ENCODE peak calls at places on chromosomes 12 and 14, in six cellular contexts. One of them, this sample, is unnamed.

GRCh38 chr12:28884861-28885260 is 264.2 kb upstream of the FAR2 start:
- DNase-seq in CD8-positive, alpha-beta T cell: no peak
- DNase-seq in neural crest cell: no peak
- DNase-seq in SK-N-SH: peak
- DNase-seq in omental fat pad: no peak
- DNase-seq in CD4-positive, alpha-beta T cell: no peak
- DNase-seq in this sample: no peak

GRCh38 chr12:111099186-111099585 is 178.8 kb upstream of the MYL2 start:
- DNase-seq in CD8-positive, alpha-beta T cell: no peak
- DNase-seq in neural crest cell: no peak
- DNase-seq in SK-N-SH: no peak
- DNase-seq in omental fat pad: no peak
- DNase-seq in CD4-positive, alpha-beta T cell: no peak
- DNase-seq in this sample: no peak

GRCh38 chr14:87186745-87187144 is 806.2 kb downstream of the GALC start:
- DNase-seq in CD8-positive, alpha-beta T cell: no peak
- DNase-seq in neural crest cell: no peak
- DNase-seq in SK-N-SH: no peak
- DNase-seq in omental fat pad: no peak
- DNase-seq in CD4-positive, alpha-beta T cell: no peak
- DNase-seq in this sample: no peak

GRCh38 chr12:54206807-54207206 is 18.0 kb upstream of the SMUG1 start:
- DNase-seq in CD8-positive, alpha-beta T cell: no peak
- DNase-seq in neural crest cell: no peak
- DNase-seq in SK-N-SH: no peak
- DNase-seq in omental fat pad: no peak
- DNase-seq in CD4-positive, alpha-beta T cell: no peak
- DNase-seq in this sample: no peak

GRCh38 chr12:69901141-69901900 is 76.3 kb downstream of the MYRFL start:
- DNase-seq in CD8-positive, alpha-beta T cell: no peak
- DNase-seq in neural crest cell: no peak
- DNase-seq in SK-N-SH: no peak
- DNase-seq in omental fat pad: no peak
- DNase-seq in CD4-positive, alpha-beta T cell: no peak
- DNase-seq in this sample: no peak

GRCh38 chr12:48954781-48955501 is 2.3 kb downstream of the ARF3 start:
- DNase-seq in CD8-positive, alpha-beta T cell: no peak
- DNase-seq in neural crest cell: no peak
- DNase-seq in SK-N-SH: no peak
- DNase-seq in omental fat pad: no peak
- DNase-seq in CD4-positive, alpha-beta T cell: no peak
- DNase-seq in this sample: no peak

GRCh38 chr12:526089-526488 is 66.3 kb downstream of the B4GALNT3 start:
- DNase-seq in CD8-positive, alpha-beta T cell: no peak
- DNase-seq in neural crest cell: no peak
- DNase-seq in SK-N-SH: no peak
- DNase-seq in omental fat pad: no peak
- DNase-seq in CD4-positive, alpha-beta T cell: no peak
- DNase-seq in this sample: no peak

GRCh38 chr12:100986595-100987547 is 192.3 kb downstream of the ANO4 start:
- DNase-seq in CD8-positive, alpha-beta T cell: no peak
- DNase-seq in neural crest cell: no peak
- DNase-seq in SK-N-SH: no peak
- DNase-seq in omental fat pad: no peak
- DNase-seq in CD4-positive, alpha-beta T cell: no peak
- DNase-seq in this sample: no peak

GRCh38 chr12:128586630-128587029 is 237.1 kb downstream of the SLC15A4 start:
- DNase-seq in CD8-positive, alpha-beta T cell: no peak
- DNase-seq in neural crest cell: no peak
- DNase-seq in SK-N-SH: no peak
- DNase-seq in omental fat pad: no peak
- DNase-seq in CD4-positive, alpha-beta T cell: no peak
- DNase-seq in this sample: no peak

GRCh38 chr12:32542550-32543229 is 136.4 kb upstream of the DNM1L start:
- DNase-seq in CD8-positive, alpha-beta T cell: no peak
- DNase-seq in neural crest cell: no peak
- DNase-seq in SK-N-SH: no peak
- DNase-seq in omental fat pad: no peak
- DNase-seq in CD4-positive, alpha-beta T cell: no peak
- DNase-seq in this sample: no peak

GRCh38 chr14:53055003-53055402 is 98.1 kb downstream of the DDHD1 start:
- DNase-seq in CD8-positive, alpha-beta T cell: no peak
- DNase-seq in neural crest cell: no peak
- DNase-seq in SK-N-SH: peak
- DNase-seq in omental fat pad: no peak
- DNase-seq in CD4-positive, alpha-beta T cell: no peak
- DNase-seq in this sample: peak

GRCh38 chr14:94355191-94355794 is 32.2 kb upstream of the SERPINA6 start:
- DNase-seq in CD8-positive, alpha-beta T cell: no peak
- DNase-seq in neural crest cell: peak
- DNase-seq in SK-N-SH: no peak
- DNase-seq in omental fat pad: no peak
- DNase-seq in CD4-positive, alpha-beta T cell: no peak
- DNase-seq in this sample: peak
- TF ChIP-seq CTCF in CD8-positive, alpha-beta T cell: no peak
- TF ChIP-seq CTCF in neural crest cell: peak
- TF ChIP-seq CTCF in SK-N-SH: peak
- TF ChIP-seq CTCF in omental fat pad: no peak
- TF ChIP-seq CTCF in CD4-positive, alpha-beta T cell: no peak
- TF ChIP-seq CTCF in this sample: peak

DNA sequence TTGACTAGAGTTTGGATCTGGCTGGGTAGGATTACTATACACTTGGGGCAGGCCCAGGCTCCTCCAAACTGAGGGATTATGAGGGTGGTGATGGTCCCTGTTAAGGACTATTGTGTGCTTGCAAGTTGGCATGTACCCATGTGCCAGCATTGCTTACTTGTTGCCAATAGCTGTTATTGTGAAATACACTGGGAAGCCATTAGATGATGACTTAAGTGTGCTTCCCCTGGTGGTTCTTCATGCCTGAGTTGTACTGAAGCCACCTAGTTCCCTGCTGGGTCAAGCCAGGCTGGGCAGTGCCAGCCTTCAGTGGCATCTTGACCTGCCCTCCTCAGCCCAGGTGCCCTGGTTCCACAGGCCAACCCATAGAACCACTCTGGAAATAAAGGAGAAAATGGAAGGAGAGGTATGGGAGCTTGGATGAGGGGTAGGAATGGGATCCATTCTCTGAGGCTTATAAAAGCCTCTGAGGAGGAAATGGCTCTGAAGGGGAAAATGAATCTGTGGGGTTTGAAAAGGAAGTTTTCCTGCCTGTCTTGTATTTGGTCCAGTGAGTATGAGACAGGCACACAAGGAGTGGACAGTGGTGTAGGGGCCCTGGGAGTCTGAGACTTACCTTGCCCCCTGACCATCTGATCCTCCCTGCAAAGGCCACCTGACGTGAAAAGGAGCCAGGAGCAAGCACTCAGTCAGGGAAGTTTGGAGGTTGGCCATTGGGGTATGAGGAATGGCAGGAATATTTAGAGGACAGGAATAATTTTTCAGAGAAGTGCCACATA is 724 bp downstream of the LTB4R start:
- DNase-seq in CD8-positive, alpha-beta T cell: no peak
- DNase-seq in neural crest cell: no peak
- DNase-seq in SK-N-SH: no peak
- DNase-seq in omental fat pad: no peak
- DNase-seq in CD4-positive, alpha-beta T cell: no peak
- DNase-seq in this sample: no peak
- TF ChIP-seq CTCF in CD8-positive, alpha-beta T cell: no peak
- TF ChIP-seq CTCF in neural crest cell: no peak
- TF ChIP-seq CTCF in SK-N-SH: no peak
- TF ChIP-seq CTCF in omental fat pad: no peak
- TF ChIP-seq CTCF in CD4-positive, alpha-beta T cell: no peak
- TF ChIP-seq CTCF in this sample: no peak

GRCh38 chr12:114732426-114733030 is 48.6 kb upstream of the TBX3 start:
- DNase-seq in CD8-positive, alpha-beta T cell: no peak
- DNase-seq in neural crest cell: no peak
- DNase-seq in SK-N-SH: peak
- DNase-seq in omental fat pad: no peak
- DNase-seq in CD4-positive, alpha-beta T cell: no peak
- DNase-seq in this sample: no peak
- TF ChIP-seq CTCF in CD8-positive, alpha-beta T cell: no peak
- TF ChIP-seq CTCF in neural crest cell: no peak
- TF ChIP-seq CTCF in SK-N-SH: no peak
- TF ChIP-seq CTCF in omental fat pad: no peak
- TF ChIP-seq CTCF in CD4-positive, alpha-beta T cell: no peak
- TF ChIP-seq CTCF in this sample: no peak

GRCh38 chr14:22885975-22886374 is 3.0 kb downstream of the REM2 start:
- DNase-seq in CD8-positive, alpha-beta T cell: no peak
- DNase-seq in neural crest cell: no peak
- DNase-seq in SK-N-SH: no peak
- DNase-seq in omental fat pad: no peak
- DNase-seq in CD4-positive, alpha-beta T cell: no peak
- DNase-seq in this sample: no peak
- TF ChIP-seq CTCF in CD8-positive, alpha-beta T cell: no peak
- TF ChIP-seq CTCF in neural crest cell: no peak
- TF ChIP-seq CTCF in SK-N-SH: no peak
- TF ChIP-seq CTCF in omental fat pad: no peak
- TF ChIP-seq CTCF in CD4-positive, alpha-beta T cell: no peak
- TF ChIP-seq CTCF in this sample: no peak

DNA sequence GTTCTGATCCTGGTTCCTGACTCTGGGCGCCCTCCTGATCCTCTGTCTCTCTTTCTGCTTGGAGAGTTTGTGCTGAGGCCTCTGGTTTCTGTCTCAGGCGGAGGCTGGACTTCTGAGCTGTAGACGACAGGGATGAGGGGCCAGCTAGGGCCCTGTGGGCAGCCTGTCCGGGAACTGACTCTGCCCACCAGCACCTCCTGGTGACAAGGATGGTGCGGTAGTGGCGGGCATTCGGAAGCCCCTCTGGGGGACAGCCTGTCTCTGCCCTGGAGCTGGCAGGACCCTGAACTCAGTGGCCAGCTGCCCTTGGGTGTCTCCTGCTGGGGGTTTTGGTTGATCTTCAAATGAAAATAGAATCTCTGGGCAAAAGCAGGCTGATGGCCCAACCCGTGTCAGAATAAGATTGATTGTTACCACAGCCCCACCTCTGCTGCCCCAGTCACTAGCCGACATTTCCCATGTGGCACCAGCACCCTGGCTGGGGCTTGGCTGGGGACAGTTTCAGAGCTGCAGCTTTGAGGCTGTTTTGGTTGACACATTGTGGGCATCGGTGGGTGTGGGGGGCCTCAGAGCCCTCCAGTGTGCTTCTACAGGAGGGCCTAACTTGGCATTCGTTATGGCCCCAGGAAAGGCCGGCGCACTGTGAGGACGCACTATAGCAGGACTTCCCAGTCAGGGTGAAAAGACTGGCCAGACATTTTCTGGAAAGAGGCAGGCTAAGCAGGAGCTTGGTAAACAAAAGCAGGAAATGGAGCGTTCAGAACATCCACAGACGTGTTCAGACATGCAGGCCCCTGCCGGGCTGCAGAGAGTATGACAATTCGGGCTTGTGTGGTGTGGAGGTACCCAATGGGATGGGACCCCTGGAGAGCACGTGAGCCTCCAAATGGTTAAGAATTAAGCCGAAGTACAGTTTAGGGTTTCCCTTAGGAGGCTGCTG is 16.1 kb downstream of the KRT80 start:
- DNase-seq in CD8-positive, alpha-beta T cell: no peak
- DNase-seq in neural crest cell: no peak
- DNase-seq in SK-N-SH: peak
- DNase-seq in omental fat pad: no peak
- DNase-seq in CD4-positive, alpha-beta T cell: no peak
- DNase-seq in this sample: no peak
- TF ChIP-seq CTCF in CD8-positive, alpha-beta T cell: no peak
- TF ChIP-seq CTCF in neural crest cell: peak
- TF ChIP-seq CTCF in SK-N-SH: no peak
- TF ChIP-seq CTCF in omental fat pad: no peak
- TF ChIP-seq CTCF in CD4-positive, alpha-beta T cell: no peak
- TF ChIP-seq CTCF in this sample: no peak

GRCh38 chr12:24955853-24956252 is 7.0 kb upstream of the BCAT1 start:
- DNase-seq in CD8-positive, alpha-beta T cell: no peak
- DNase-seq in neural crest cell: no peak
- DNase-seq in SK-N-SH: no peak
- DNase-seq in omental fat pad: no peak
- DNase-seq in CD4-positive, alpha-beta T cell: no peak
- DNase-seq in this sample: no peak

GRCh38 chr12:24952389-24952788 is 3.5 kb upstream of the BCAT1 start:
- DNase-seq in CD8-positive, alpha-beta T cell: no peak
- DNase-seq in neural crest cell: no peak
- DNase-seq in SK-N-SH: no peak
- DNase-seq in omental fat pad: no peak
- DNase-seq in CD4-positive, alpha-beta T cell: no peak
- DNase-seq in this sample: no peak

GRCh38 chr12:24960222-24960855 is 11.4 kb upstream of the BCAT1 start:
- DNase-seq in CD8-positive, alpha-beta T cell: no peak
- DNase-seq in neural crest cell: peak
- DNase-seq in SK-N-SH: no peak
- DNase-seq in omental fat pad: no peak
- DNase-seq in CD4-positive, alpha-beta T cell: no peak
- DNase-seq in this sample: no peak

GRCh38 chr12:24954261-24954660 is 5.4 kb upstream of the BCAT1 start:
- DNase-seq in CD8-positive, alpha-beta T cell: no peak
- DNase-seq in neural crest cell: no peak
- DNase-seq in SK-N-SH: peak
- DNase-seq in omental fat pad: no peak
- DNase-seq in CD4-positive, alpha-beta T cell: no peak
- DNase-seq in this sample: no peak

DNA sequence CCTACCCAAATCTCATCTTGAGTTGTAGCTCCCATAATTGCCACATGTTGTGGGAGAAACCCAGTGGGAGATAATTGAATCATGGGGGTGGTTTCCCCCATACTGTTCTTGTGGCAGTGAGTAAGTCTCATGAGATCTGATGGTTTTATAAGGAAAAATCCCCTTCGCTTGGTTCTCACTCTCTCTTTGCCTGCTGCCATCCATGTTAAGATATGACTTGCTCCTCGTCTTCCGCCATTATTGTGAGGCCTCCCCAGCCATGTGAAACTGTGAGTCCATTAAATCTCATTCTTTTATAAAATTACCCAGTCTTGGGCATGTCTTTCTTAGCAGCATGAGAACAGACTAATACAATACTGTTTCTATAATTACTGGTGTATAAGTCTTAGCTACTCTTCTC is 6.5 kb upstream of the BCAT1 start:
- DNase-seq in CD8-positive, alpha-beta T cell: no peak
- DNase-seq in neural crest cell: no peak
- DNase-seq in SK-N-SH: no peak
- DNase-seq in omental fat pad: no peak
- DNase-seq in CD4-positive, alpha-beta T cell: no peak
- DNase-seq in this sample: no peak
- TF ChIP-seq CTCF in CD8-positive, alpha-beta T cell: no peak
- TF ChIP-seq CTCF in neural crest cell: no peak
- TF ChIP-seq CTCF in SK-N-SH: no peak
- TF ChIP-seq CTCF in omental fat pad: no peak
- TF ChIP-seq CTCF in CD4-positive, alpha-beta T cell: no peak
- TF ChIP-seq CTCF in this sample: no peak

GRCh38 chr14:24207104-24207543 is 1.6 kb downstream of the TSSK4 start:
- DNase-seq in CD8-positive, alpha-beta T cell: peak
- DNase-seq in neural crest cell: no peak
- DNase-seq in SK-N-SH: no peak
- DNase-seq in omental fat pad: no peak
- DNase-seq in CD4-positive, alpha-beta T cell: no peak
- DNase-seq in this sample: no peak

GRCh38 chr14:24212924-24213865 is at the start of gene CHMP4A:
- DNase-seq in CD8-positive, alpha-beta T cell: peak
- DNase-seq in neural crest cell: peak
- DNase-seq in SK-N-SH: peak
- DNase-seq in omental fat pad: peak
- DNase-seq in CD4-positive, alpha-beta T cell: peak
- DNase-seq in this sample: peak

GRCh38 chr14:24207625-24208024 is 2.1 kb downstream of the TSSK4 start:
- DNase-seq in CD8-positive, alpha-beta T cell: no peak
- DNase-seq in neural crest cell: no peak
- DNase-seq in SK-N-SH: no peak
- DNase-seq in omental fat pad: no peak
- DNase-seq in CD4-positive, alpha-beta T cell: no peak
- DNase-seq in this sample: no peak

GRCh38 chr14:24213866-24214652 is 771 bp upstream of the CHMP4A start:
- DNase-seq in CD8-positive, alpha-beta T cell: no peak
- DNase-seq in neural crest cell: no peak
- DNase-seq in SK-N-SH: no peak
- DNase-seq in omental fat pad: no peak
- DNase-seq in CD4-positive, alpha-beta T cell: no peak
- DNase-seq in this sample: no peak

GRCh38 chr14:24211311-24211710 is 2.0 kb downstream of the CHMP4A start:
- DNase-seq in CD8-positive, alpha-beta T cell: no peak
- DNase-seq in neural crest cell: no peak
- DNase-seq in SK-N-SH: no peak
- DNase-seq in omental fat pad: no peak
- DNase-seq in CD4-positive, alpha-beta T cell: no peak
- DNase-seq in this sample: no peak
- TF ChIP-seq CTCF in CD8-positive, alpha-beta T cell: no peak
- TF ChIP-seq CTCF in neural crest cell: no peak
- TF ChIP-seq CTCF in SK-N-SH: no peak
- TF ChIP-seq CTCF in omental fat pad: no peak
- TF ChIP-seq CTCF in CD4-positive, alpha-beta T cell: no peak
- TF ChIP-seq CTCF in this sample: no peak